ENCODE peak calls at places on chromosomes 3 and 15, in four cellular contexts. N is iPS-NIHi11, M is amniotic stem cell, S is right cardiac atrium. D is an unnamed sample.

GRCh38 chr15:69146724-69147435 is 13.6 kb upstream of the GLCE start:
- DNase-seq in M (no peak), N (no peak), S (no peak), D (no peak)

GRCh38 chr15:69253156-69253555 is 45.6 kb upstream of the PAQR5 start:
- DNase-seq in M (peak), N (peak), S (peak), D (no peak)

GRCh38 chr3:2826036-2826435 is 284.1 kb downstream of the IL5RA start:
- DNase-seq in M (no peak), N (no peak), S (no peak), D (no peak)

GRCh38 chr3:102181202-102181920 is 253.5 kb upstream of the ZPLD1 start:
- DNase-seq in N (peak), S (no peak), M (no peak), D (no peak)

GRCh38 chr3:30333143-30333542 is 273.3 kb upstream of the TGFBR2 start:
- DNase-seq in S (no peak), N (no peak), M (no peak), D (no peak)

GRCh38 chr3:31546152-31546551 is 13.4 kb downstream of the STT3B start:
- DNase-seq in N (peak), M (no peak), S (peak), D (no peak)

GRCh38 chr15:78540955-78541743 is 905 bp downstream of the PSMA4 start:
- DNase-seq in M (no peak), S (no peak), N (peak), D (no peak)

GRCh38 chr15:92541197-92542190 is 114.1 kb downstream of the FAM174B start:
- DNase-seq in S (peak), N (no peak), M (no peak), D (no peak)

GRCh38 chr3:157190242-157190876 is 30.4 kb upstream of the CCNL1 start:
- DNase-seq in N (no peak), M (no peak), S (no peak), D (no peak)

GRCh38 chr15:48463366-48463880 is 132.2 kb downstream of the DUT start:
- DNase-seq in S (no peak), N (no peak), M (no peak), D (no peak)

GRCh38 chr3:106711650-106712049 is 665.6 kb upstream of the CCDC54 start:
- DNase-seq in N (no peak), M (no peak), S (no peak), D (no peak)

GRCh38 chr15:53833134-53833624 is 73.7 kb upstream of the WDR72 start:
- DNase-seq in S (peak), N (no peak), M (no peak), D (no peak)

GRCh38 chr3:18410205-18410604 is 14.9 kb downstream of the SATB1 start:
- DNase-seq in M (no peak), S (no peak), N (no peak), D (no peak)

GRCh38 chr3:95341314-95341713 is 1278.5 kb downstream of the NSUN3 start:
- DNase-seq in M (no peak), N (no peak), S (no peak), D (no peak)

GRCh38 chr3:124033360-124034015 is 41.6 kb upstream of the ROPN1 start:
- DNase-seq in N (peak), M (no peak), S (peak), D (no peak)

GRCh38 chr3:174376346-174376745 is 482.8 kb upstream of the NAALADL2 start:
- DNase-seq in N (no peak), M (no peak), S (no peak), D (no peak)

GRCh38 chr15:34336947-34337556 is 529 bp downstream of the SLC12A6 start:
- DNase-seq in N (no peak), S (peak), M (no peak), D (no peak)

GRCh38 chr3:16496408-16497222 is 16.9 kb downstream of the RFTN1 start:
- DNase-seq in S (no peak), M (no peak), N (no peak), D (no peak)

GRCh38 chr15:31606261-31606669 is 279.6 kb downstream of the KLF13 start:
- DNase-seq in N (no peak), M (peak), S (no peak), D (no peak)

GRCh38 chr3:155560594-155560993 is 184.3 kb downstream of the PLCH1 start:
- DNase-seq in N (no peak), S (no peak), M (no peak), D (no peak)

GRCh38 chr3:128503751-128504532 is 10.9 kb upstream of the GATA2 start:
- DNase-seq in S (peak), N (no peak), M (no peak), D (no peak)

GRCh38 chr15:68599560-68600071 is 20.8 kb downstream of the CORO2B start:
- DNase-seq in M (peak), N (peak), S (peak), D (no peak)

GRCh38 chr15:66287461-66288055 is 5.8 kb upstream of the DIS3L start:
- DNase-seq in S (no peak), M (no peak), N (peak), D (no peak)

GRCh38 chr15:70111203-70112017 is 13.7 kb upstream of the TLE3 start:
- DNase-seq in N (peak), S (peak), M (no peak), D (peak)

GRCh38 chr15:78392430-78392829 is 45.6 kb upstream of the IREB2 start:
- DNase-seq in S (no peak), M (no peak), N (peak), D (no peak)

GRCh38 chr3:72951259-72951722 is 45.3 kb upstream of the PPP4R2 start:
- DNase-seq in N (no peak), M (no peak), S (no peak), D (peak)

D was measured in NCI-H1048.